ENCODE peak calls at places on chromosomes 13 and 19, in six cellular contexts. H, C, N, B, G and E are unnamed samples.

GRCh38 chr19:36169084-36169760 is 17.0 kb upstream of the COX7A1 start:
- DNase-seq in B (peak; percentile 57), G (peak; percentile 94), C (peak; percentile 96), H (no peak), N (no peak), E (no peak)

GRCh38 chr19:41707502-41707812 is 969 bp upstream of the CEACAM5 start:
- DNase-seq in N (no peak), H (no peak), B (peak; percentile 44), G (no peak), C (no peak), E (no peak)

GRCh38 chr19:29711584-29712132 is 3.4 kb downstream of the C19orf12 start:
- DNase-seq in H (no peak), G (no peak), C (no peak), N (no peak), B (no peak), E (no peak)

GRCh38 chr13:95496485-95496884 is 56.0 kb upstream of the CLDN10 start:
- DNase-seq in H (no peak), G (no peak), N (no peak), B (no peak), C (no peak), E (no peak)

GRCh38 chr13:42812311-42812710 is 30.9 kb downstream of the FAM216B start:
- DNase-seq in N (no peak), H (no peak), C (no peak), B (no peak), G (no peak), E (no peak)

GRCh38 chr19:29576761-29577661 is 29.1 kb upstream of the POP4 start:
- DNase-seq in N (no peak), H (no peak), B (no peak), C (no peak), G (no peak), E (no peak)

GRCh38 chr13:74930402-74931165 is 551.4 kb downstream of the TBC1D4 start:
- DNase-seq in C (no peak), G (no peak), H (no peak), B (no peak), N (no peak), E (no peak)

GRCh38 chr13:50529154-50529882 is 314.2 kb downstream of the DLEU7 start:
- DNase-seq in C (peak; percentile 95), H (peak; percentile 92), N (peak; percentile 86), B (peak; percentile 84), G (peak; percentile 52), E (peak; percentile 84)

GRCh38 chr13:37446503-37446902 is 152.1 kb downstream of the POSTN start:
- DNase-seq in C (no peak), H (peak; percentile 54), G (no peak), B (no peak), N (no peak), E (no peak)

GRCh38 chr13:99572921-99573320 is 71.6 kb downstream of the TM9SF2 start:
- DNase-seq in G (no peak), B (no peak), N (no peak), C (no peak), H (no peak), E (no peak)

GRCh38 chr19:56748443-56748842 is 76.9 kb upstream of the ZNF835 start:
- DNase-seq in B (no peak), N (no peak), C (peak; percentile 80), H (no peak), G (no peak), E (peak; percentile 70)

GRCh38 chr13:109858319-109858718 is 71.9 kb upstream of the IRS2 start:
- DNase-seq in G (peak; percentile 34), N (no peak), C (no peak), B (no peak), H (no peak), E (no peak)

GRCh38 chr13:77544365-77544764 is 8.9 kb downstream of the SCEL start:
- DNase-seq in N (peak; percentile 58), C (peak; percentile 32), G (no peak), B (peak; percentile 8), H (peak; percentile 63), E (peak; percentile 63)

GRCh38 chr13:109760951-109761350 is 25.4 kb downstream of the IRS2 start:
- DNase-seq in H (no peak), C (no peak), N (no peak), B (no peak), G (no peak), E (no peak)

GRCh38 chr13:21675095-21676007 is 4.5 kb downstream of the FGF9 start:
- DNase-seq in H (peak; percentile 46), G (peak; percentile 40), N (peak; percentile 43), C (no peak), B (peak; percentile 54), E (no peak)

GRCh38 chr19:16000024-16000687 is 51.3 kb downstream of the OR10H4 start:
- DNase-seq in H (no peak), N (no peak), B (no peak), G (no peak), C (no peak), E (no peak)

GRCh38 chr13:29902632-29903305 is 52.4 kb upstream of the UBL3 start:
- DNase-seq in H (no peak), G (no peak), B (no peak), N (no peak), C (no peak), E (no peak)

GRCh38 chr13:73717632-73718031 is 416.6 kb downstream of the KLF12 start:
- DNase-seq in G (peak; percentile 53), C (peak; percentile 81), H (no peak), B (no peak), N (no peak), E (no peak)

GRCh38 chr19:46306501-46306900 is 9.7 kb downstream of the HIF3A start:
- DNase-seq in H (no peak), B (no peak), N (no peak), C (no peak), G (no peak), E (no peak)

GRCh38 chr19:32558607-32559228 is 22.3 kb upstream of the PDCD5 start:
- DNase-seq in G (no peak), B (no peak), C (no peak), N (no peak), H (no peak), E (no peak)

GRCh38 chr13:94291631-94292322 is 187.7 kb downstream of the DCT start:
- DNase-seq in C (no peak), N (no peak), H (no peak), G (peak; percentile 14), B (no peak), E (no peak)

GRCh38 chr13:25232937-25233515 is 54.3 kb downstream of the MTMR6 start:
- DNase-seq in C (peak; percentile 68), B (no peak), H (no peak), N (no peak), G (peak; percentile 61), E (no peak)

GRCh38 chr13:114027826-114028225 is 54.0 kb upstream of the C13orf46 start:
- DNase-seq in H (no peak), G (no peak), C (no peak), B (no peak), N (peak; percentile 6), E (no peak)

GRCh38 chr19:19432732-19433131 is 27.3 kb downstream of the GATAD2A start:
- DNase-seq in B (no peak), G (no peak), C (no peak), H (no peak), N (no peak), E (no peak)

GRCh38 chr13:21583496-21583895 is 20.5 kb downstream of the MICU2 start:
- DNase-seq in G (no peak), C (peak; percentile 79), N (no peak), B (no peak), H (no peak), E (no peak)

DNA sequence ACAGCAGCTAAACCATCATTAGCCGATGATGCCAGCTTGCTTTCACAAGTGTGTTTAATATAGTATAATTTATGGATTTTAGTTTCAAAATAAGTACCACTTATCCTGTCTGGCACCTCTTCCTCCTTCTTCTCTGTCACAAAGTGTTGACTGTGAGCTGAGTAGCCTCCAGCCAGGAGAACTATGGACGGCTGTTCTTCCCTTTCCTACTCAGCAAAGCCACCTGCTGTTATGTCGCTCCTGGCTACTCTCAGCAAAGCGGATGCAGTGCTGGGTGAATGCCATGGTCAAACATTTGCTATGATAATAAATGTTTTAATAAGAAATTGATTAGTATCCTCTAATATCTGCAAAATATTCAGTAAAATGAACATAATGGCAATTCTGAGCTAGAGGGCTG is 238.2 kb downstream of the LIG4 start:
- DNase-seq in B (no peak), N (no peak), H (no peak), C (peak; percentile 1), G (no peak), E (no peak)
- H3K27ac ChIP-seq in B (no peak overlapping the region), N (no peak overlapping the region), H (no peak overlapping the region), C (no peak overlapping the region), G (no peak overlapping the region), E (no peak overlapping the region)

DNA sequence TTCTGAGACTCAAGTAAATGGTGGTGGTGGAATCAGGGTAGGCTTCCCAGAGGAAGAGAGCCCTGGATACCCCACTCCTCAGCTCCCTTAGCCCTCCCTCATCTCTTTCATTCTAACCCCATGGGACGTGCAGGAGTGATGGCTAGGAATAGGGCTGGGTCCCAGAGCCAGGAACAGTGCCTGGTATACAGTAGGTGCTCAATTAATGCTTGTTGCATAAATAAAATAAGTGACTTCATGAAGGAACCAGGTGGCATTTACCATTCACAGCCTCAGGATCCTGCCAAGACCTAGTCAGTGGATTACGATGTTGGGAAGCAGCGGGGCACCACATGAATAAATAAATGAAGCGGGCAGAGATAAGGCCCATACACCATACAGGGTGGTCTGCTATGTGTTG is 3.9 kb downstream of the UNC13A start:
- DNase-seq in B (no peak), C (no peak), H (no peak), G (no peak), N (no peak), E (no peak)
- H3K4me1 ChIP-seq in B (peaks cover 18% of the 10 kb centered on the region), C (no peaks in the 10 kb centered on the region), H (no peaks in the 10 kb centered on the region), G (no peaks in the 10 kb centered on the region), N (peaks cover 11% of the 10 kb centered on the region), E (peaks cover 15% of the 10 kb centered on the region)

DNA sequence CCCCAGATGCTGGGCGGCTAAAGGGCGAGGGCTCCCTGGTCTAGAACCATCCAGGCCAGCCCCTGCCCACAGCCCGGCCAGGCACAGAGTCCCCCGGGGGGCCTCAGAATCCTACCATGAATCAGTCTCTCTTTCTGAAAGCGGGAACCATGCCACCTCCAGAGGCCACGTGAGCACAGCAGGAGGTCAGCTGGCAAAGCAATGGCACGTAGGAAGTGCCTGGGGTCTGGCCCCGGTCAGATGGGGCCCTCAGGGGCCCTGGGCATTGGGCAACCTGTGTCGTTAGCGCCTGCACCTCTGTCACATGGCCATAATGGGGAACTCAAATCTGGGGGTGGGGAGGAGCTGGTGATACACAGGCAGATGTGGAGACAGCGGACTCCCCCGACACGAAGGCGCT is 8.8 kb downstream of the MFSD12 start:
- DNase-seq in H (no peak), N (no peak), G (no peak), C (no peak), B (no peak), E (peak; percentile 23)
- H3K27ac ChIP-seq in H (no peak overlapping the region), N (no peak overlapping the region), G (no peak overlapping the region), C (no peak overlapping the region), B (no peak overlapping the region), E (no peak overlapping the region)

GRCh38 chr13:20232556-20233277 is 598 bp upstream of the GJB6 start:
- DNase-seq in H (no peak), N (no peak), G (no peak), C (no peak), B (no peak), E (no peak)
- H3K4me1 ChIP-seq in H (no peaks in the 10 kb centered on the region), N (no peaks in the 10 kb centered on the region), G (no peaks in the 10 kb centered on the region), C (no peaks in the 10 kb centered on the region), B (peaks cover 10% of the 10 kb centered on the region), E (peaks cover 2% of the 10 kb centered on the region)

GRCh38 chr19:2627855-2628254 is 74.6 kb downstream of the GNG7 start:
- DNase-seq in C (no peak), B (no peak), G (no peak), N (no peak), H (no peak), E (no peak)
- H3K27ac ChIP-seq in C (no peak overlapping the region), B (peak overlapping the region; percentile 72), G (peak overlapping the region; percentile 66), N (peak overlapping the region; percentile 89), H (peak overlapping the region; percentile 81), E (no peak overlapping the region)